ENCODE peak calls at places on chromosomes 7 and 10, in ten cellular contexts. One of them, this sample, is unnamed.
A peak's percentile ranks its signal among the peaks of the same experiment; 100 is the strongest.

GRCh38 chr7:20650782-20651181 is 35.3 kb downstream of the ABCB5 start:
- DNase-seq in prostate gland: no peak
- DNase-seq in transverse colon: no peak
- DNase-seq in upper lobe of left lung: no peak
- DNase-seq in HCT116: no peak
- DNase-seq in uterus: no peak
- DNase-seq in ovary: no peak
- DNase-seq in K562: no peak
- DNase-seq in adrenal gland: no peak
- DNase-seq in A549: no peak
- DNase-seq in this sample: no peak

GRCh38 chr10:70198696-70199466 is 28.6 kb upstream of the SAR1A start:
- DNase-seq in prostate gland: no peak
- DNase-seq in transverse colon: no peak
- DNase-seq in upper lobe of left lung: no peak
- DNase-seq in HCT116: no peak
- DNase-seq in uterus: no peak
- DNase-seq in ovary: no peak
- DNase-seq in K562: no peak
- DNase-seq in adrenal gland: no peak
- DNase-seq in A549: no peak
- DNase-seq in this sample: no peak

GRCh38 chr10:43122096-43122495 is 16.1 kb upstream of the CSGALNACT2 start:
- DNase-seq in prostate gland: no peak
- DNase-seq in transverse colon: peak; percentile 5
- DNase-seq in upper lobe of left lung: no peak
- DNase-seq in HCT116: no peak
- DNase-seq in uterus: no peak
- DNase-seq in ovary: no peak
- DNase-seq in K562: no peak
- DNase-seq in adrenal gland: no peak
- DNase-seq in A549: no peak
- DNase-seq in this sample: no peak

GRCh38 chr7:139328375-139328774 is 12.8 kb upstream of the FMC1 start:
- DNase-seq in prostate gland: no peak
- DNase-seq in transverse colon: no peak
- DNase-seq in upper lobe of left lung: no peak
- DNase-seq in HCT116: no peak
- DNase-seq in uterus: no peak
- DNase-seq in ovary: no peak
- DNase-seq in K562: no peak
- DNase-seq in adrenal gland: peak; percentile 57
- DNase-seq in A549: peak; percentile 20
- DNase-seq in this sample: no peak

GRCh38 chr7:27243340-27244163 is 950 bp downstream of the EVX1 start:
- DNase-seq in prostate gland: no peak
- DNase-seq in transverse colon: peak; percentile 10
- DNase-seq in upper lobe of left lung: no peak
- DNase-seq in HCT116: no peak
- DNase-seq in uterus: no peak
- DNase-seq in ovary: no peak
- DNase-seq in K562: no peak
- DNase-seq in adrenal gland: no peak
- DNase-seq in A549: no peak
- DNase-seq in this sample: no peak

GRCh38 chr7:5525271-5526189 is 101.9 kb upstream of the TNRC18 start:
- DNase-seq in prostate gland: no peak
- DNase-seq in transverse colon: peak; percentile 66
- DNase-seq in upper lobe of left lung: no peak
- DNase-seq in HCT116: peak; percentile 40
- DNase-seq in uterus: no peak
- DNase-seq in ovary: no peak
- DNase-seq in K562: peak; percentile 52
- DNase-seq in adrenal gland: no peak
- DNase-seq in A549: peak; percentile 74
- DNase-seq in this sample: no peak

GRCh38 chr7:22194633-22195273 is 162.2 kb downstream of the RAPGEF5 start:
- DNase-seq in prostate gland: no peak
- DNase-seq in transverse colon: no peak
- DNase-seq in upper lobe of left lung: no peak
- DNase-seq in HCT116: no peak
- DNase-seq in uterus: no peak
- DNase-seq in ovary: no peak
- DNase-seq in K562: no peak
- DNase-seq in adrenal gland: no peak
- DNase-seq in A549: no peak
- DNase-seq in this sample: no peak

GRCh38 chr10:3775671-3776551 is 9.1 kb downstream of the KLF6 start:
- DNase-seq in prostate gland: no peak
- DNase-seq in transverse colon: peak; percentile 34
- DNase-seq in upper lobe of left lung: peak; percentile 66
- DNase-seq in HCT116: peak; percentile 55
- DNase-seq in uterus: no peak
- DNase-seq in ovary: no peak
- DNase-seq in K562: no peak
- DNase-seq in adrenal gland: no peak
- DNase-seq in A549: peak; percentile 47
- DNase-seq in this sample: peak; percentile 43

GRCh38 chr10:48448796-48449195 is 142.3 kb downstream of the MAPK8 start:
- DNase-seq in prostate gland: no peak
- DNase-seq in transverse colon: no peak
- DNase-seq in upper lobe of left lung: no peak
- DNase-seq in HCT116: no peak
- DNase-seq in uterus: no peak
- DNase-seq in ovary: no peak
- DNase-seq in K562: no peak
- DNase-seq in adrenal gland: no peak
- DNase-seq in A549: no peak
- DNase-seq in this sample: no peak

GRCh38 chr7:123633553-123633952 is 22.1 kb upstream of the LMOD2 start:
- DNase-seq in prostate gland: no peak
- DNase-seq in transverse colon: no peak
- DNase-seq in upper lobe of left lung: no peak
- DNase-seq in HCT116: no peak
- DNase-seq in uterus: no peak
- DNase-seq in ovary: no peak
- DNase-seq in K562: no peak
- DNase-seq in adrenal gland: no peak
- DNase-seq in A549: no peak
- DNase-seq in this sample: no peak

GRCh38 chr10:44803820-44804219 is 107.3 kb upstream of the TMEM72 start:
- DNase-seq in prostate gland: no peak
- DNase-seq in transverse colon: no peak
- DNase-seq in upper lobe of left lung: no peak
- DNase-seq in HCT116: no peak
- DNase-seq in uterus: no peak
- DNase-seq in ovary: no peak
- DNase-seq in K562: no peak
- DNase-seq in adrenal gland: no peak
- DNase-seq in A549: no peak
- DNase-seq in this sample: no peak

GRCh38 chr7:30142710-30143109 is 7.9 kb downstream of the MTURN start:
- DNase-seq in prostate gland: no peak
- DNase-seq in transverse colon: peak; percentile 34
- DNase-seq in upper lobe of left lung: peak; percentile 78
- DNase-seq in HCT116: peak; percentile 39
- DNase-seq in uterus: no peak
- DNase-seq in ovary: no peak
- DNase-seq in K562: no peak
- DNase-seq in adrenal gland: no peak
- DNase-seq in A549: peak; percentile 31
- DNase-seq in this sample: peak; percentile 77

GRCh38 chr10:101831169-101831811 is 12.3 kb downstream of the KCNIP2 start:
- DNase-seq in prostate gland: no peak
- DNase-seq in transverse colon: no peak
- DNase-seq in upper lobe of left lung: no peak
- DNase-seq in HCT116: no peak
- DNase-seq in uterus: no peak
- DNase-seq in ovary: no peak
- DNase-seq in K562: no peak
- DNase-seq in adrenal gland: no peak
- DNase-seq in A549: no peak
- DNase-seq in this sample: no peak
- H3K27ac ChIP-seq in prostate gland: peak overlapping the region; percentile 61
- H3K27ac ChIP-seq in transverse colon: peak overlapping the region; percentile 61
- H3K27ac ChIP-seq in upper lobe of left lung: peak overlapping the region; percentile 62
- H3K27ac ChIP-seq in HCT116: peak overlapping the region; percentile 93
- H3K27ac ChIP-seq in uterus: peak overlapping the region; percentile 60
- H3K27ac ChIP-seq in ovary: peak overlapping the region; percentile 90
- H3K27ac ChIP-seq in K562: peak overlapping the region; percentile 67
- H3K27ac ChIP-seq in adrenal gland: no peak overlapping the region
- H3K27ac ChIP-seq in A549: peak overlapping the region; percentile 94
- H3K27ac ChIP-seq in this sample: no peak overlapping the region

DNA sequence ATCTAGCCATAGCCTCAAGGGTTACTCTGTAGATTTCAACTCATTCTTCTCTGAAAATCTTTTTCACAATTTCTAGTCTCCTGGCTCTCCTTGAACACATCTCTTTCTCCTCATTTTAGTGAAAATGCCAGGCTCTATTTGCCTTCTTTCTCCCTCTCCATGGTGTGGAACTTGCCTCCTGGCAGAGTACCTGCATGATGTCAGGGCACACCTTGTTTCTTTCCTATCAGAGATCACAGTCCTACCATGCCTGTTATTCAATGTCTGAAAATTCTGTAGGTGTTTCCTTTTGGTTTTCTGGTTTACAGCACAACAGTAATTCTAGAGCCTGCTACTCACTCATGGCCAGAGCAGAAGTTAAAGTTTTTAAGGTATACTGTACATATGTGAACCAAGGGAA is 237.8 kb downstream of the ADK start:
- DNase-seq in prostate gland: no peak
- DNase-seq in transverse colon: no peak
- DNase-seq in upper lobe of left lung: no peak
- DNase-seq in HCT116: no peak
- DNase-seq in uterus: no peak
- DNase-seq in ovary: no peak
- DNase-seq in K562: no peak
- DNase-seq in adrenal gland: no peak
- DNase-seq in A549: no peak
- DNase-seq in this sample: peak; percentile 8
- TF ChIP-seq POLR2A in prostate gland: no peak
- TF ChIP-seq POLR2A in transverse colon: no peak
- TF ChIP-seq POLR2A in upper lobe of left lung: no peak
- TF ChIP-seq POLR2A in HCT116: no peak
- TF ChIP-seq POLR2A in uterus: no peak
- TF ChIP-seq POLR2A in ovary: no peak
- TF ChIP-seq POLR2A in K562: no peak
- TF ChIP-seq POLR2A in adrenal gland: no peak
- TF ChIP-seq POLR2A in A549: no peak
- TF ChIP-seq POLR2A in this sample: no peak

GRCh38 chr7:41817386-41817785 is 114.5 kb upstream of the INHBA start:
- DNase-seq in prostate gland: no peak
- DNase-seq in transverse colon: no peak
- DNase-seq in upper lobe of left lung: no peak
- DNase-seq in HCT116: no peak
- DNase-seq in uterus: no peak
- DNase-seq in ovary: no peak
- DNase-seq in K562: no peak
- DNase-seq in adrenal gland: no peak
- DNase-seq in A549: no peak
- DNase-seq in this sample: no peak

GRCh38 chr7:41816111-41816510 is 113.2 kb upstream of the INHBA start:
- DNase-seq in prostate gland: no peak
- DNase-seq in transverse colon: no peak
- DNase-seq in upper lobe of left lung: no peak
- DNase-seq in HCT116: no peak
- DNase-seq in uterus: no peak
- DNase-seq in ovary: no peak
- DNase-seq in K562: no peak
- DNase-seq in adrenal gland: no peak
- DNase-seq in A549: no peak
- DNase-seq in this sample: no peak

GRCh38 chr7:41810258-41810576 is 107.3 kb upstream of the INHBA start:
- DNase-seq in prostate gland: no peak
- DNase-seq in transverse colon: no peak
- DNase-seq in upper lobe of left lung: peak; percentile 31
- DNase-seq in HCT116: no peak
- DNase-seq in uterus: no peak
- DNase-seq in ovary: no peak
- DNase-seq in K562: no peak
- DNase-seq in adrenal gland: no peak
- DNase-seq in A549: no peak
- DNase-seq in this sample: no peak

GRCh38 chr7:41819645-41820044 is 116.8 kb upstream of the INHBA start:
- DNase-seq in prostate gland: no peak
- DNase-seq in transverse colon: no peak
- DNase-seq in upper lobe of left lung: no peak
- DNase-seq in HCT116: no peak
- DNase-seq in uterus: no peak
- DNase-seq in ovary: no peak
- DNase-seq in K562: no peak
- DNase-seq in adrenal gland: no peak
- DNase-seq in A549: no peak
- DNase-seq in this sample: no peak

DNA sequence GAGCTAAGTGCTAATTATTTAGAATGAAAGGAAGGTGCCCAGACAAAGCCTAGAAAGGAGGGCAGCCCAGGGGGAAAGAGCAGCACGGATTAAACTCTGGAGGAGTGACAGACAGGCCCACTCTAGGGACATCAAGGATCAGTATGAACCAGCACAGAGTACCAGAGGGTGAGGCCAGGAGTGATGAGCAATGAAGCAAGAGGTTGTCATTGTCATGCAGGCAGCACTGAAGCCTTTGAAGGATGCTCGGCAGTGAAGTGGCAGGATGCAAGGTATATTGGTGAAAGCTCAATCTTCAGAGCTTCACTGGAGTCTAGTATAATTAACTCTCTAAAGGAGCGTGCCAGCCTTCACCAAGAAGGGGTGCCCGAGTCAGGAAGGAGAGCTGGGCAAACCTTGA is 112.0 kb upstream of the INHBA start:
- DNase-seq in prostate gland: no peak
- DNase-seq in transverse colon: no peak
- DNase-seq in upper lobe of left lung: no peak
- DNase-seq in HCT116: no peak
- DNase-seq in uterus: no peak
- DNase-seq in ovary: no peak
- DNase-seq in K562: no peak
- DNase-seq in adrenal gland: no peak
- DNase-seq in A549: no peak
- DNase-seq in this sample: no peak
- H3K4me1 ChIP-seq in prostate gland: no peaks in the 10 kb centered on the region
- H3K4me1 ChIP-seq in transverse colon: no peaks in the 10 kb centered on the region
- H3K4me1 ChIP-seq in upper lobe of left lung: no peaks in the 10 kb centered on the region
- H3K4me1 ChIP-seq in HCT116: no peaks in the 10 kb centered on the region
- H3K4me1 ChIP-seq in uterus: no peaks in the 10 kb centered on the region
- H3K4me1 ChIP-seq in ovary: no peaks in the 10 kb centered on the region
- H3K4me1 ChIP-seq in K562: no peaks in the 10 kb centered on the region
- H3K4me1 ChIP-seq in adrenal gland: no peaks in the 10 kb centered on the region
- H3K4me1 ChIP-seq in A549: no peaks in the 10 kb centered on the region
- H3K4me1 ChIP-seq in this sample: no peaks in the 10 kb centered on the region

DNA sequence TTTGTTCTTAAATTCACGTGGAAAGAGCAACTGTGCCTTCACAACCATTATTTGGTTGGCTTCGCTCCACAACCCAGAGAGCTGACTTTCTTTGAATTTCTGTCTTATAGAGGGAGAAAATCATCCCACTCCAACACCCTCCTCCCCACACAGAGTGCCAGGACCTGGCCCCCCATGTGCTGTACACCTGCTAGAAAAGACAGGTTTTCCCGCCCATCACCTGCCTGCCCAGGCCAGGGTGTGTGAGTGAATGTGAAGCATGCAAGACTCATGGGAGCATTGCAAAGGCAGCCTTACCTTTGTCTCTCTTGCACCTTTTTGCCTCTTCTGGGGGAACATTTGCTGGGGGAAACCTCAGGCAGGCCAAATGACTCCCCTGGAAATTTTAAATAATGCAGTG is 319.0 kb downstream of the TNS3 start:
- DNase-seq in prostate gland: no peak
- DNase-seq in transverse colon: no peak
- DNase-seq in upper lobe of left lung: no peak
- DNase-seq in HCT116: no peak
- DNase-seq in uterus: no peak
- DNase-seq in ovary: no peak
- DNase-seq in K562: no peak
- DNase-seq in adrenal gland: no peak
- DNase-seq in A549: no peak
- DNase-seq in this sample: no peak
- H3K27ac ChIP-seq in prostate gland: no peak overlapping the region
- H3K27ac ChIP-seq in transverse colon: no peak overlapping the region
- H3K27ac ChIP-seq in upper lobe of left lung: no peak overlapping the region
- H3K27ac ChIP-seq in HCT116: no peak overlapping the region
- H3K27ac ChIP-seq in uterus: no peak overlapping the region
- H3K27ac ChIP-seq in ovary: no peak overlapping the region
- H3K27ac ChIP-seq in K562: no peak overlapping the region
- H3K27ac ChIP-seq in adrenal gland: no peak overlapping the region
- H3K27ac ChIP-seq in A549: no peak overlapping the region
- H3K27ac ChIP-seq in this sample: no peak overlapping the region

This sample was measured in thyroid gland.